ENCODE peak calls at places on chromosomes 3 and 15, in six cellular contexts. Q, R, F, H, C and A are unnamed samples.

GRCh38 chr3:187291001-187291511 is 481 bp downstream of the MASP1 start:
- DNase-seq in C (no peak), F (no peak), H (no peak), Q (peak; percentile 43), R (no peak), A (no peak)

GRCh38 chr3:126897943-126898342 is 85.0 kb upstream of the PLXNA1 start:
- DNase-seq in R (no peak), Q (no peak), H (no peak), C (no peak), F (no peak), A (no peak)

GRCh38 chr3:106392905-106393304 is 524.1 kb upstream of the CBLB start:
- DNase-seq in R (no peak), H (no peak), C (no peak), Q (no peak), F (no peak), A (no peak)

GRCh38 chr15:30859091-30859874 is 44.4 kb upstream of the FAN1 start:
- DNase-seq in F (peak; percentile 3), H (peak; percentile 14), Q (no peak), C (no peak), R (no peak), A (no peak)

GRCh38 chr3:50671331-50671730 is 3.4 kb upstream of the DOCK3 start:
- DNase-seq in H (no peak), C (no peak), Q (no peak), F (no peak), R (no peak), A (no peak)

GRCh38 chr3:6108957-6109356 is 752.0 kb upstream of the GRM7 start:
- DNase-seq in C (no peak), H (no peak), F (no peak), R (no peak), Q (no peak), A (no peak)

GRCh38 chr3:45923755-45924154 is 19.5 kb upstream of the CXCR6 start:
- DNase-seq in Q (no peak), R (no peak), H (no peak), F (no peak), C (no peak), A (no peak)

GRCh38 chr3:51617597-51617996 is 53.5 kb upstream of the TEX264 start:
- DNase-seq in C (no peak), F (no peak), Q (no peak), H (no peak), R (no peak), A (no peak)

GRCh38 chr3:119177321-119177720 is 3.9 kb downstream of the UPK1B start:
- DNase-seq in C (no peak), Q (no peak), F (no peak), R (no peak), H (no peak), A (no peak)

GRCh38 chr15:69498282-69498681 is 45.7 kb downstream of the RPLP1 start:
- DNase-seq in R (no peak), F (no peak), C (no peak), H (no peak), Q (no peak), A (no peak)

GRCh38 chr3:195003006-195003892 is 267.7 kb downstream of the XXYLT1 start:
- DNase-seq in H (no peak), F (no peak), C (no peak), Q (no peak), R (no peak), A (no peak)

GRCh38 chr3:140023616-140024530 is 88.9 kb downstream of the CLSTN2 start:
- DNase-seq in Q (peak; percentile 74), H (no peak), F (no peak), R (no peak), C (no peak), A (peak; percentile 37)

GRCh38 chr3:109023656-109024254 is 70.1 kb upstream of the GUCA1C start:
- DNase-seq in Q (no peak), F (peak; percentile 27), R (no peak), H (peak; percentile 44), C (peak; percentile 23), A (peak; percentile 37)

GRCh38 chr3:113166719-113167492 is 44.5 kb upstream of the BOC start:
- DNase-seq in C (peak; percentile 67), H (peak; percentile 10), F (no peak), R (no peak), Q (peak; percentile 52), A (peak; percentile 89)

GRCh38 chr3:195999896-196000295 is 82.0 kb downstream of the TFRC start:
- DNase-seq in H (no peak), C (no peak), Q (no peak), R (no peak), F (no peak), A (no peak)

GRCh38 chr3:46314517-46314916 is 39.4 kb upstream of the CCR2 start:
- DNase-seq in F (no peak), C (no peak), Q (no peak), R (no peak), H (no peak), A (no peak)

GRCh38 chr3:191502583-191502982 is 41.6 kb downstream of the PYDC2 start:
- DNase-seq in H (no peak), C (no peak), R (no peak), Q (no peak), F (no peak), A (no peak)

GRCh38 chr3:160756907-160757623 is 1.0 kb downstream of the PPM1L start:
- DNase-seq in C (no peak), H (peak; percentile 22), F (peak; percentile 7), Q (peak; percentile 45), R (no peak), A (no peak)

GRCh38 chr3:9902372-9903237 is at the start of gene IL17RE:
- DNase-seq in R (no peak), C (no peak), Q (no peak), H (no peak), F (no peak), A (no peak)

GRCh38 chr3:129616713-129617112 is 10.2 kb upstream of the PLXND1 start:
- DNase-seq in R (no peak), Q (no peak), C (no peak), H (no peak), F (no peak), A (no peak)

GRCh38 chr3:105611304-105612192 is 244.8 kb downstream of the ALCAM start:
- DNase-seq in R (no peak), C (no peak), Q (no peak), F (no peak), H (no peak), A (no peak)

GRCh38 chr3:31210068-31210650 is 315.7 kb upstream of the GADL1 start:
- DNase-seq in F (no peak), H (no peak), R (no peak), Q (no peak), C (no peak), A (no peak)

GRCh38 chr15:45228931-45229330 is 23.1 kb upstream of the SLC28A2 start:
- DNase-seq in C (no peak), R (no peak), H (no peak), F (no peak), Q (no peak), A (no peak)

GRCh38 chr3:70780790-70781189 is 468.4 kb upstream of the MDFIC2 start:
- DNase-seq in Q (no peak), R (no peak), H (no peak), C (no peak), F (no peak), A (no peak)

GRCh38 chr15:92637621-92638020 is 18.0 kb downstream of the FAM174B start:
- DNase-seq in Q (no peak), F (no peak), C (no peak), R (no peak), H (no peak), A (no peak)

GRCh38 chr3:124360626-124361025 is 368.7 kb upstream of the ROPN1 start:
- DNase-seq in F (no peak), C (no peak), R (no peak), H (no peak), Q (no peak), A (no peak)